ENCODE peak calls at places on chromosomes 5 and 9, in eight cellular contexts. L is body of pancreas, E is HT1080, K is HEK293T, G is ACHN, W is mucosa of gallbladder, Y is GM23338, X is nucleus accumbens. A is an unnamed sample.

GRCh38 chr9:133378408-133378962 is 2.3 kb downstream of the STKLD1 start:
- DNase-seq in L (no peak), E (no peak), K (no peak), G (no peak), W (no peak), Y (no peak), X (no peak), A (no peak)

GRCh38 chr5:90528704-90529233 is 615 bp downstream of the LYSMD3 start:
- DNase-seq in L (peak; percentile 2), E (no peak), K (peak; percentile 13), G (peak; percentile 33), W (no peak), Y (peak; percentile 17), X (no peak), A (no peak)

GRCh38 chr5:131394128-131394527 is 130.3 kb downstream of the CDC42SE2 start:
- DNase-seq in L (peak; percentile 77), E (no peak), K (no peak), G (peak; percentile 62), W (peak; percentile 32), Y (no peak), X (no peak), A (no peak)

GRCh38 chr9:133458643-133459312 is 1.0 kb upstream of the CACFD1 start:
- DNase-seq in L (no peak), E (no peak), K (no peak), G (no peak), W (no peak), Y (no peak), X (no peak), A (no peak)

GRCh38 chr9:131238402-131239021 is 37.8 kb downstream of the FAM78A start:
- DNase-seq in L (no peak), E (no peak), K (no peak), G (no peak), W (no peak), Y (no peak), X (no peak), A (no peak)

GRCh38 chr9:5205071-5205470 is 19.6 kb upstream of the INSL6 start:
- DNase-seq in L (no peak), E (peak; percentile 31), K (no peak), G (no peak), W (no peak), Y (no peak), X (no peak), A (no peak)

GRCh38 chr5:3913264-3913663 is 317.6 kb downstream of the IRX1 start:
- DNase-seq in L (no peak), E (no peak), K (no peak), G (no peak), W (no peak), Y (no peak), X (no peak), A (no peak)

GRCh38 chr5:37248970-37249819 is at the start of gene CPLANE1:
- DNase-seq in L (peak; percentile 82), E (peak; percentile 75), K (peak; percentile 79), G (peak; percentile 78), W (peak; percentile 66), Y (peak; percentile 90), X (peak; percentile 75), A (peak; percentile 84)

GRCh38 chr5:58497956-58498942 is 7.0 kb downstream of the GAPT start:
- DNase-seq in L (peak; percentile 46), E (no peak), K (peak; percentile 40), G (peak; percentile 33), W (peak; percentile 39), Y (peak; percentile 77), X (no peak), A (peak; percentile 11)

GRCh38 chr5:137315534-137316345 is 183.4 kb downstream of the SPOCK1 start:
- DNase-seq in L (no peak), E (no peak), K (no peak), G (no peak), W (no peak), Y (no peak), X (no peak), A (no peak)

GRCh38 chr9:124685217-124685616 is 85.9 kb downstream of the NR6A1 start:
- DNase-seq in L (peak; percentile 18), E (no peak), K (no peak), G (no peak), W (no peak), Y (no peak), X (no peak), A (no peak)

GRCh38 chr9:37295796-37296195 is 126.7 kb upstream of the GRHPR start:
- DNase-seq in L (no peak), E (no peak), K (peak; percentile 10), G (no peak), W (no peak), Y (peak; percentile 64), X (no peak), A (no peak)

GRCh38 chr9:35832814-35833213 is 3.8 kb downstream of the TMEM8B start:
- DNase-seq in L (peak; percentile 30), E (no peak), K (no peak), G (no peak), W (peak; percentile 51), Y (no peak), X (no peak), A (no peak)

GRCh38 chr5:116990010-116990409 is 415.4 kb upstream of the SEMA6A start:
- DNase-seq in L (no peak), E (peak; percentile 5), K (no peak), G (no peak), W (no peak), Y (peak; percentile 6), X (peak; percentile 1), A (peak; percentile 42)

GRCh38 chr9:127506117-127506813 is 55.0 kb downstream of the LRSAM1 start:
- DNase-seq in L (no peak), E (no peak), K (no peak), G (no peak), W (no peak), Y (no peak), X (no peak), A (no peak)

GRCh38 chr5:31122998-31123950 is 70.2 kb upstream of the CDH6 start:
- DNase-seq in L (no peak), E (no peak), K (no peak), G (no peak), W (no peak), Y (no peak), X (no peak), A (no peak)

GRCh38 chr9:79053613-79054012 is 518.2 kb upstream of the TLE4 start:
- DNase-seq in L (no peak), E (peak; percentile 2), K (no peak), G (no peak), W (no peak), Y (no peak), X (no peak), A (no peak)

GRCh38 chr5:149794338-149795023 is 64.4 kb downstream of the PPARGC1B start:
- DNase-seq in L (no peak), E (no peak), K (no peak), G (no peak), W (no peak), Y (no peak), X (no peak), A (no peak)

GRCh38 chr5:56561-57290 is 35.2 kb upstream of the PLEKHG4B start:
- DNase-seq in L (no peak), E (no peak), K (peak; percentile 50), G (peak; percentile 46), W (no peak), Y (peak; percentile 90), X (no peak), A (no peak)

GRCh38 chr5:132498686-132499271 is 8.2 kb upstream of the IRF1 start:
- DNase-seq in L (no peak), E (no peak), K (no peak), G (peak; percentile 35), W (peak; percentile 7), Y (no peak), X (no peak), A (no peak)

GRCh38 chr5:122163151-122164069 is 34.1 kb downstream of the ZNF474 start:
- DNase-seq in L (peak; percentile 22), E (peak; percentile 85), K (no peak), G (peak; percentile 84), W (no peak), Y (no peak), X (peak; percentile 6), A (peak; percentile 58)

GRCh38 chr5:167763772-167764171 is 527.7 kb upstream of the WWC1 start:
- DNase-seq in L (no peak), E (peak; percentile 35), K (no peak), G (no peak), W (no peak), Y (no peak), X (no peak), A (peak; percentile 67)

GRCh38 chr5:68460147-68460760 is 244.7 kb downstream of the PIK3R1 start:
- DNase-seq in L (peak; percentile 64), E (peak; percentile 15), K (peak; percentile 23), G (peak; percentile 62), W (peak; percentile 58), Y (peak; percentile 77), X (no peak), A (peak; percentile 34)

GRCh38 chr5:40781843-40782409 is 16.2 kb downstream of the PRKAA1 start:
- DNase-seq in L (peak; percentile 15), E (no peak), K (no peak), G (no peak), W (peak; percentile 14), Y (no peak), X (no peak), A (no peak)

GRCh38 chr9:113221800-113222481 is 597 bp downstream of the SLC31A1 start:
- DNase-seq in L (no peak), E (no peak), K (peak; percentile 10), G (no peak), W (no peak), Y (no peak), X (no peak), A (peak; percentile 11)

GRCh38 chr9:131304676-131305366 is 15.3 kb downstream of the PLPP7 start:
- DNase-seq in L (no peak), E (no peak), K (no peak), G (no peak), W (no peak), Y (no peak), X (no peak), A (no peak)

GRCh38 chr9:94250456-94250855 is 8.6 kb upstream of the ZNF169 start:
- DNase-seq in L (no peak), E (peak; percentile 42), K (no peak), G (no peak), W (no peak), Y (no peak), X (no peak), A (no peak)

GRCh38 chr9:70902705-70903131 is 218.7 kb downstream of the TRPM3 start:
- DNase-seq in L (peak; percentile 8), E (peak; percentile 98), K (no peak), G (peak; percentile 96), W (no peak), Y (no peak), X (no peak), A (no peak)

GRCh38 chr5:16536246-16536645 is 70.6 kb upstream of the ZNF622 start:
- DNase-seq in L (no peak), E (peak; percentile 91), K (no peak), G (peak; percentile 15), W (peak; percentile 57), Y (no peak), X (no peak), A (no peak)

GRCh38 chr5:119340597-119341218 is 15.1 kb upstream of the TNFAIP8 start:
- DNase-seq in L (no peak), E (no peak), K (no peak), G (no peak), W (no peak), Y (no peak), X (no peak), A (no peak)

GRCh38 chr5:67363195-67363594 is 166.6 kb upstream of the CD180 start:
- DNase-seq in L (no peak), E (no peak), K (no peak), G (no peak), W (no peak), Y (no peak), X (no peak), A (no peak)

GRCh38 chr5:122385786-122386185 is 73.7 kb downstream of the SNCAIP start:
- DNase-seq in L (no peak), E (no peak), K (no peak), G (no peak), W (no peak), Y (no peak), X (no peak), A (no peak)

GRCh38 chr9:131239307-131239975 is 36.9 kb downstream of the FAM78A start:
- DNase-seq in L (no peak), E (no peak), K (no peak), G (no peak), W (no peak), Y (no peak), X (no peak), A (no peak)

A was measured in putamen.